ENCODE peak calls at places on chromosome 17, in eight cellular contexts. M, T, X, J, I, Q, G and U are unnamed samples.

GRCh38 chr17:38750312-38751121 is 2.0 kb upstream of the PSMB3 start:
- DNase-seq in T (peak), X (no peak), Q (no peak), M (no peak), G (peak), I (no peak), J (no peak), U (no peak)

GRCh38 chr17:44959821-44960523 is 8.1 kb downstream of the C1QL1 start:
- DNase-seq in T (no peak), I (no peak), J (no peak), G (peak), Q (no peak), M (no peak), X (no peak), U (no peak)

GRCh38 chr17:42274812-42275526 is 1.2 kb downstream of the STAT5B start:
- DNase-seq in J (no peak), M (no peak), T (no peak), G (no peak), I (no peak), X (no peak), Q (no peak), U (no peak)

GRCh38 chr17:79192503-79193500 is 118.2 kb downstream of the ENGASE start:
- DNase-seq in J (no peak), I (peak), Q (no peak), M (peak), G (peak), X (peak), T (peak), U (no peak)

GRCh38 chr17:51869387-51869786 is 289.1 kb downstream of the CA10 start:
- DNase-seq in Q (no peak), I (peak), J (no peak), M (peak), X (peak), G (peak), T (peak), U (no peak)

GRCh38 chr17:83005639-83006038 is 73.8 kb upstream of the METRNL start:
- DNase-seq in J (no peak), X (no peak), I (no peak), T (no peak), Q (no peak), M (no peak), G (no peak), U (peak)

GRCh38 chr17:49402706-49403105 is 12.0 kb downstream of the PHB1 start:
- DNase-seq in G (no peak), M (no peak), I (no peak), X (no peak), J (no peak), Q (no peak), T (no peak), U (peak)

GRCh38 chr17:48134912-48135480 is 27.4 kb downstream of the SNX11 start:
- DNase-seq in M (no peak), T (no peak), I (no peak), G (peak), Q (no peak), J (no peak), X (no peak), U (no peak)

GRCh38 chr17:42422412-42422957 is 571 bp downstream of the CAVIN1 start:
- DNase-seq in M (peak), G (peak), T (no peak), X (peak), J (no peak), Q (peak), I (peak), U (no peak)

GRCh38 chr17:37025241-37025640 is 76.5 kb downstream of the AATF start:
- DNase-seq in I (no peak), X (no peak), G (peak), Q (no peak), M (no peak), T (no peak), J (no peak), U (no peak)

GRCh38 chr17:46851029-46851741 is at the start of gene WNT9B:
- DNase-seq in M (peak), I (no peak), X (peak), Q (no peak), G (peak), J (no peak), T (no peak), U (no peak)

GRCh38 chr17:55463600-55463999 is 42.0 kb upstream of the MMD start:
- DNase-seq in M (no peak), X (no peak), G (no peak), T (no peak), Q (no peak), J (no peak), I (no peak), U (no peak)

GRCh38 chr17:80938556-80938955 is 53.1 kb upstream of the CHMP6 start:
- DNase-seq in X (no peak), G (no peak), M (no peak), T (no peak), J (no peak), Q (no peak), I (peak), U (no peak)

GRCh38 chr17:77470800-77471733 is 330.3 kb downstream of the SEC14L1 start:
- DNase-seq in G (peak), T (peak), M (no peak), J (no peak), X (peak), Q (no peak), I (no peak), U (no peak)

GRCh38 chr17:82836823-82837357 is 2.9 kb downstream of the ZNF750 start:
- DNase-seq in M (no peak), Q (peak), G (peak), X (peak), I (no peak), T (peak), J (no peak), U (peak)

GRCh38 chr17:68182940-68183551 is 64.8 kb upstream of the AMZ2 start:
- DNase-seq in J (no peak), M (no peak), Q (no peak), T (peak), I (no peak), G (peak), X (no peak), U (no peak)

GRCh38 chr17:3691539-3692166 is 4.3 kb downstream of the P2RX5 start:
- DNase-seq in Q (no peak), I (no peak), J (no peak), X (no peak), T (no peak), G (peak), M (no peak), U (no peak)

GRCh38 chr17:3693829-3694231 is 2.1 kb downstream of the P2RX5 start:
- DNase-seq in J (no peak), Q (no peak), G (no peak), T (no peak), X (no peak), M (no peak), I (no peak), U (no peak)

GRCh38 chr17:3693099-3693498 is 2.9 kb downstream of the P2RX5 start:
- DNase-seq in Q (no peak), X (no peak), T (no peak), M (no peak), J (no peak), G (no peak), I (no peak), U (no peak)

GRCh38 chr17:3690094-3690715 is 5.8 kb downstream of the P2RX5 start:
- DNase-seq in X (no peak), T (no peak), J (no peak), G (no peak), Q (no peak), I (no peak), M (no peak), U (no peak)

GRCh38 chr17:3692346-3692745 is 3.6 kb downstream of the P2RX5 start:
- DNase-seq in J (no peak), T (no peak), X (no peak), G (peak), I (no peak), Q (no peak), M (no peak), U (no peak)
- TF ChIP-seq CTCF in J (peak), T (peak), X (no peak), G (peak), I (no peak), Q (no peak), M (no peak), U (peak)

GRCh38 chr17:7842950-7843535 is 9.0 kb downstream of the KDM6B start:
- DNase-seq in M (peak), Q (peak), I (peak), T (peak), G (peak), J (peak), X (peak), U (peak)
- TF ChIP-seq CTCF in M (no peak), Q (no peak), I (peak), T (peak), G (no peak), J (no peak), X (no peak), U (no peak)

GRCh38 chr17:34269969-34270368 is at the start of gene CCL7:
- DNase-seq in X (peak), T (peak), Q (no peak), J (no peak), I (no peak), G (no peak), M (no peak), U (no peak)
- TF ChIP-seq CTCF in X (no peak), T (no peak), Q (no peak), J (no peak), I (no peak), G (no peak), M (no peak), U (no peak)

DNA sequence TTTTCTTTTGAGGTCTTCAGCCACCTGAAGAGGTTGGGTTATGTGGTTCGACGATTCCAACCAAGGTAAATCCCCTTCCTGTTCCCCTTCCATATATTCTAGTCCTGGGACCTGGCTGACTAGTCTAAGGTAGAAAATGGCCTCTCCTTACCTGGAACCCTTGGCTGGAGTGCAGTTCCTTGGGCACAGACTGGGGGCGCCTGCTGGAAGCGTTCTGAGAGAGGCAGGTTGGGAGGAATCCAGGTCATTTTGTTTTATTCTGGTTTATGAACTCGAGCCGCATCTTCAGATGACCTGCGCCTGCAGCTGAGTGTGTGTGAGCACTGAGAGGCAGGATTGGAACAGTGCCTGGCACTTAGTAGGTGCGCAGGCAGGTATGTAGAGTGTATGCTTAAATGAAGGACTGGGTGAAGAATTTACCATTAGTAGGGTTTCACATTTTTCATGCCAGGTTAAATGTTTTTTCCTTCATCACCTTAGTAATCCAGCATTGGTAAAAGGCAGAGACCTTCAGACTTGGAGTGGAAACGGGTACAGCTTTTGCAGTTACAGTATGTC is 2.7 kb downstream of the TSEN54 start:
- DNase-seq in X (no peak), G (peak), T (no peak), Q (no peak), J (no peak), M (no peak), I (no peak), U (no peak)
- TF ChIP-seq CTCF in X (no peak), G (peak), T (no peak), Q (no peak), J (no peak), M (no peak), I (no peak), U (no peak)

GRCh38 chr17:75270218-75270965 is 639 bp downstream of the MIF4GD start:
- DNase-seq in J (no peak), M (peak), I (peak), Q (peak), T (peak), G (peak), X (peak), U (no peak)
- TF ChIP-seq CTCF in J (peak), M (no peak), I (peak), Q (no peak), T (peak), G (no peak), X (peak), U (peak)

DNA sequence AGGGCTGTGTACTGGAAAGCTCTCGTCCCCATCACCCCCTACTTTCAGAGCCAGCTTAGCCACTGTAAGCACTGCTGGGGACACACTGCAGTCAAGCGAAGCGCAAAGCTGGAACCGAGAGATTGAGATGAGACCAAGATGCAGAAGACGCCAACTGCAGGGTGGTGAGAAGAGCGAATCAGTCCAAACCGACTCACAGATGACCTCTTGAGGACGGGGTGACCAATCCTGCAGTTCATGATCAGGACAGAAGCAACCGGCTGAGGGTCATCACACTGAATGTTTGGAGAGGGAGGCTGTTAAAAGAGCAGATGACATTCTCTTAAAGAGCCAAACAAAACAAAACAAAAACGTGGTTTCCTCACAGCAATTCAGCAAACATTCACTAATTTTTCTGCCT is 8.5 kb downstream of the HASPIN start:
- DNase-seq in J (no peak), T (no peak), X (peak), M (no peak), G (no peak), Q (no peak), I (no peak), U (no peak)
- TF ChIP-seq CTCF in J (no peak), T (no peak), X (no peak), M (no peak), G (no peak), Q (no peak), I (no peak), U (no peak)

GRCh38 chr17:2174471-2175293 is 119.8 kb downstream of the HIC1 start:
- DNase-seq in M (peak), Q (peak), J (peak), T (peak), G (peak), X (peak), I (peak), U (no peak)
- TF ChIP-seq CTCF in M (no peak), Q (no peak), J (no peak), T (no peak), G (no peak), X (no peak), I (peak), U (no peak)

GRCh38 chr17:40067710-40068109 is 4.9 kb downstream of the THRA start:
- DNase-seq in I (no peak), M (no peak), G (no peak), X (no peak), Q (no peak), J (no peak), T (no peak), U (no peak)

GRCh38 chr17:40065771-40066510 is 3.2 kb downstream of the THRA start:
- DNase-seq in I (no peak), X (no peak), M (no peak), G (no peak), T (no peak), Q (no peak), J (no peak), U (no peak)

GRCh38 chr17:40063915-40064531 is 1.3 kb downstream of the THRA start:
- DNase-seq in J (no peak), Q (peak), X (no peak), G (no peak), I (peak), T (no peak), M (no peak), U (no peak)

GRCh38 chr17:40063034-40063765 is 435 bp downstream of the THRA start:
- DNase-seq in M (peak), Q (peak), G (peak), T (no peak), J (no peak), X (peak), I (peak), U (no peak)

GRCh38 chr17:40065041-40065770 is 2.4 kb downstream of the THRA start:
- DNase-seq in G (no peak), I (peak), X (peak), M (no peak), Q (no peak), T (no peak), J (no peak), U (no peak)
- TF ChIP-seq CTCF in G (no peak), I (no peak), X (no peak), M (no peak), Q (no peak), T (no peak), J (no peak), U (no peak)

GRCh38 chr17:74987418-74987908 is at the start of gene CDR2L:
- DNase-seq in T (peak), I (peak), J (peak), G (peak), Q (peak), X (peak), M (peak), U (peak)
- TF ChIP-seq CTCF in T (no peak), I (no peak), J (no peak), G (no peak), Q (no peak), X (no peak), M (peak), U (no peak)

GRCh38 chr17:16286947-16287562 is 66.2 kb downstream of the CENPV start:
- DNase-seq in G (peak), T (no peak), I (no peak), Q (no peak), X (no peak), J (no peak), M (no peak), U (no peak)
- TF ChIP-seq CTCF in G (peak), T (no peak), I (no peak), Q (no peak), X (peak), J (peak), M (no peak), U (peak)